ENCODE peak calls at places on chromosomes 2 and 18, in ten cellular contexts. H is SIG-M5; P is H4; C is CD8-positive, alpha-beta memory T cell; D is foreskin keratinocyte; G is ovary; W is activated effector memory CD4-positive, alpha-beta T cell treated with anti-CD3 and anti-CD28 coated beads, Interleukin-2, amount 50 U/mL, for 16 hours; N is tibial artery; I is stimulated activated CD8-positive, alpha-beta memory T cell treated with anti-CD3 and anti-CD28 coated beads, Interleukin-2, amount 100 ng/mL, for 48 hours; M is sciatic nerve. X is an unnamed sample.

GRCh38 chr2:200585730-200586643 is at the start of gene AOX1:
- DNase-seq in H (no peak), P (no peak), C (no peak), D (no peak), G (peak), W (peak), N (peak), I (no peak), M (peak), X (no peak)

GRCh38 chr18:56933472-56933871 is 213.4 kb upstream of the BOD1L2 start:
- DNase-seq in H (no peak), P (no peak), C (no peak), D (no peak), G (no peak), W (no peak), N (no peak), I (no peak), M (no peak), X (no peak)

GRCh38 chr2:203777030-203777429 is 70.6 kb downstream of the CD28 start:
- DNase-seq in H (no peak), P (no peak), C (no peak), D (no peak), G (no peak), W (no peak), N (no peak), I (no peak), M (no peak), X (no peak)

GRCh38 chr18:8705941-8706544 is 687 bp downstream of the MTCL1 start:
- DNase-seq in H (no peak), P (no peak), C (no peak), D (no peak), G (no peak), W (peak), N (no peak), I (no peak), M (no peak), X (no peak)

GRCh38 chr2:208175069-208175842 is 11.9 kb upstream of the CRYGA start:
- DNase-seq in H (no peak), P (peak), C (peak), D (peak), G (peak), W (peak), N (peak), I (peak), M (peak), X (no peak)

GRCh38 chr18:55863876-55864275 is 275.9 kb upstream of the TCF4 start:
- DNase-seq in H (no peak), P (no peak), C (no peak), D (no peak), G (peak), W (no peak), N (no peak), I (no peak), M (no peak), X (no peak)

GRCh38 chr2:218229851-218230250 is 12.9 kb downstream of the ARPC2 start:
- DNase-seq in H (no peak), P (peak), C (no peak), D (peak), G (no peak), W (no peak), N (no peak), I (no peak), M (no peak), X (no peak)

GRCh38 chr2:230075988-230076631 is 7.4 kb upstream of the SLC16A14 start:
- DNase-seq in H (no peak), P (no peak), C (no peak), D (no peak), G (no peak), W (no peak), N (no peak), I (no peak), M (no peak), X (no peak)

GRCh38 chr2:135265960-135266490 is 213.9 kb downstream of the RAB3GAP1 start:
- DNase-seq in H (no peak), P (no peak), C (no peak), D (no peak), G (no peak), W (no peak), N (no peak), I (no peak), M (no peak), X (no peak)

GRCh38 chr2:220586980-220587549 is 959.6 kb downstream of the SLC4A3 start:
- DNase-seq in H (no peak), P (no peak), C (no peak), D (no peak), G (no peak), W (no peak), N (no peak), I (no peak), M (no peak), X (no peak)

GRCh38 chr2:241114836-241115235 is 12.7 kb upstream of the MTERF4 start:
- DNase-seq in H (no peak), P (no peak), C (no peak), D (no peak), G (no peak), W (no peak), N (peak), I (no peak), M (no peak), X (no peak)

GRCh38 chr2:204974487-204974886 is 429.2 kb downstream of the PARD3B start:
- DNase-seq in H (no peak), P (no peak), C (no peak), D (no peak), G (no peak), W (no peak), N (no peak), I (no peak), M (no peak), X (no peak)

GRCh38 chr18:44309185-44309584 is 371.5 kb upstream of the SETBP1 start:
- DNase-seq in H (no peak), P (no peak), C (no peak), D (peak), G (no peak), W (no peak), N (no peak), I (no peak), M (no peak), X (no peak)

GRCh38 chr2:229084467-229084866 is 186.6 kb downstream of the PID1 start:
- DNase-seq in H (no peak), P (no peak), C (no peak), D (no peak), G (no peak), W (no peak), N (no peak), I (no peak), M (no peak), X (no peak)

GRCh38 chr2:201964631-201965206 is 68.9 kb upstream of the FZD7 start:
- DNase-seq in H (no peak), P (no peak), C (no peak), D (no peak), G (no peak), W (peak), N (no peak), I (no peak), M (no peak), X (peak)

GRCh38 chr2:196590286-196590685 is 49.2 kb upstream of the CCDC150 start:
- DNase-seq in H (no peak), P (peak), C (no peak), D (no peak), G (no peak), W (no peak), N (no peak), I (no peak), M (no peak), X (no peak)

GRCh38 chr2:133293544-133294270 is 274.6 kb downstream of the NCKAP5 start:
- DNase-seq in H (no peak), P (no peak), C (no peak), D (no peak), G (no peak), W (no peak), N (no peak), I (no peak), M (no peak), X (no peak)

GRCh38 chr2:207311316-207312005 is 145.7 kb upstream of the KLF7 start:
- DNase-seq in H (peak), P (peak), C (no peak), D (peak), G (no peak), W (no peak), N (peak), I (no peak), M (no peak), X (no peak)

GRCh38 chr18:12406376-12407111 is 1.2 kb upstream of the PRELID3A start:
- DNase-seq in H (no peak), P (no peak), C (no peak), D (no peak), G (no peak), W (peak), N (no peak), I (no peak), M (no peak), X (no peak)

GRCh38 chr2:235523486-235524150 is 29.8 kb downstream of the AGAP1 start:
- DNase-seq in H (no peak), P (no peak), C (no peak), D (no peak), G (no peak), W (peak), N (no peak), I (no peak), M (peak), X (no peak)

GRCh38 chr2:70042246-70042645 is 45.0 kb upstream of the PCBP1 start:
- DNase-seq in H (no peak), P (no peak), C (no peak), D (no peak), G (no peak), W (no peak), N (no peak), I (no peak), M (no peak), X (no peak)

GRCh38 chr2:185745864-185746859 is 7.6 kb downstream of the FSIP2 start:
- DNase-seq in H (no peak), P (no peak), C (no peak), D (no peak), G (no peak), W (no peak), N (no peak), I (no peak), M (no peak), X (no peak)

GRCh38 chr2:127153691-127154158 is 46.8 kb upstream of the BIN1 start:
- DNase-seq in H (no peak), P (peak), C (no peak), D (no peak), G (peak), W (peak), N (no peak), I (no peak), M (peak), X (no peak)

GRCh38 chr2:223970343-223971128 is 13.3 kb downstream of the MRPL44 start:
- DNase-seq in H (peak), P (peak), C (peak), D (no peak), G (peak), W (no peak), N (no peak), I (peak), M (no peak), X (no peak)

GRCh38 chr2:173254659-173255058 is 100.0 kb upstream of the CDCA7 start:
- DNase-seq in H (no peak), P (no peak), C (no peak), D (peak), G (no peak), W (no peak), N (no peak), I (no peak), M (no peak), X (no peak)

GRCh38 chr2:216319771-216320170 is 52.5 kb downstream of the MARCHF4 start:
- DNase-seq in H (no peak), P (no peak), C (no peak), D (no peak), G (no peak), W (no peak), N (no peak), I (no peak), M (no peak), X (no peak)

GRCh38 chr2:134436706-134437105 is 182.8 kb downstream of the MGAT5 start:
- DNase-seq in H (no peak), P (no peak), C (no peak), D (no peak), G (no peak), W (no peak), N (no peak), I (no peak), M (no peak), X (no peak)

GRCh38 chr2:64975232-64975791 is 13.9 kb upstream of the SLC1A4 start:
- DNase-seq in H (no peak), P (peak), C (no peak), D (no peak), G (no peak), W (no peak), N (peak), I (no peak), M (no peak), X (no peak)

GRCh38 chr2:171482877-171483276 is 39.4 kb upstream of the CYBRD1 start:
- DNase-seq in H (no peak), P (no peak), C (no peak), D (no peak), G (no peak), W (no peak), N (no peak), I (no peak), M (no peak), X (no peak)